ENCODE peak calls at places on chromosomes 5 and 9, in ten cellular contexts. Y, L, J, F, C, K, Q, S, E and X are unnamed samples.
A peak's percentile ranks its signal among the peaks of the same experiment; 100 is the strongest.

GRCh38 chr5:3345195-3345594 is 250.4 kb upstream of the IRX1 start:
- DNase-seq in E (no peak), L (no peak), Q (no peak), C (no peak), F (no peak), J (no peak), S (no peak), K (no peak), Y (no peak), X (no peak)

GRCh38 chr5:77629553-77630245 is 8.8 kb downstream of the OTP start:
- DNase-seq in C (peak; percentile 27), Q (no peak), K (no peak), S (no peak), J (peak; percentile 29), F (no peak), Y (peak; percentile 39), L (no peak), E (no peak), X (no peak)

GRCh38 chr9:112120471-112120925 is 54.6 kb downstream of the SUSD1 start:
- DNase-seq in S (no peak), C (no peak), F (no peak), E (no peak), Q (no peak), Y (no peak), J (no peak), K (no peak), L (no peak), X (no peak)

GRCh38 chr5:16596541-16596940 is 20.3 kb downstream of the RETREG1 start:
- DNase-seq in L (no peak), Q (no peak), J (no peak), E (no peak), F (no peak), K (no peak), S (no peak), Y (no peak), C (peak; percentile 76), X (no peak)

GRCh38 chr9:89756891-89757537 is 152.2 kb downstream of the GADD45G start:
- DNase-seq in C (no peak), S (no peak), K (no peak), F (peak; percentile 31), Q (peak; percentile 88), Y (no peak), L (no peak), J (no peak), E (no peak), X (no peak)

GRCh38 chr9:124941689-124942561 is 1.0 kb upstream of the GOLGA1 start:
- DNase-seq in J (peak; percentile 88), Y (no peak), Q (peak; percentile 64), E (no peak), L (peak; percentile 7), S (peak; percentile 44), F (peak; percentile 51), K (peak; percentile 32), C (no peak), X (peak; percentile 34)

GRCh38 chr5:126614189-126614588 is 13.4 kb downstream of the PHAX start:
- DNase-seq in Q (no peak), J (no peak), F (no peak), Y (no peak), E (no peak), C (no peak), K (no peak), S (no peak), L (no peak), X (no peak)

GRCh38 chr5:17118631-17119030 is 98.8 kb upstream of the BASP1 start:
- DNase-seq in Q (peak; percentile 41), E (no peak), Y (no peak), L (no peak), F (peak; percentile 95), C (no peak), K (no peak), J (no peak), S (no peak), X (peak; percentile 89)

GRCh38 chr9:91131433-91131839 is 230.3 kb downstream of the AUH start:
- DNase-seq in C (no peak), Q (peak; percentile 38), K (peak; percentile 54), E (no peak), F (peak; percentile 79), L (no peak), Y (no peak), S (no peak), J (no peak), X (peak; percentile 44)

GRCh38 chr9:104772707-104773106 is 8.8 kb downstream of the NIPSNAP3B start:
- DNase-seq in Y (no peak), S (no peak), L (no peak), J (no peak), K (no peak), E (no peak), Q (no peak), C (no peak), F (no peak), X (no peak)

GRCh38 chr5:2876183-2876582 is 124.7 kb upstream of the IRX2 start:
- DNase-seq in S (no peak), F (no peak), L (no peak), Y (no peak), K (no peak), E (no peak), Q (no peak), C (no peak), J (no peak), X (no peak)

GRCh38 chr9:29126783-29127182 is 1553.5 kb upstream of the C9orf72 start:
- DNase-seq in L (no peak), S (no peak), Y (no peak), E (no peak), K (no peak), J (no peak), F (no peak), C (no peak), Q (no peak), X (no peak)

GRCh38 chr5:58383459-58383858 is 76.4 kb downstream of the PLK2 start:
- DNase-seq in L (no peak), K (no peak), C (no peak), Y (no peak), F (no peak), J (no peak), Q (no peak), E (no peak), S (no peak), X (no peak)

GRCh38 chr5:179803651-179804598 is 2.7 kb downstream of the MGAT4B start:
- DNase-seq in F (peak; percentile 61), K (no peak), Q (no peak), S (no peak), Y (no peak), J (no peak), E (no peak), C (peak; percentile 76), L (no peak), X (peak; percentile 76)

GRCh38 chr5:135651156-135651555 is 72.4 kb upstream of the CXCL14 start:
- DNase-seq in L (no peak), C (peak; percentile 18), J (no peak), E (no peak), F (peak; percentile 87), Y (no peak), S (no peak), Q (no peak), K (no peak), X (no peak)